ENCODE peak calls at places on chromosomes 6 and 20, in ten cellular contexts. C is upper lobe of left lung, T is stomach, U is A549, W is spleen, E is esophagus muscularis mucosa, P is K562, Z is uterus, J is heart left ventricle, O is testis. M is an unnamed sample.

GRCh38 chr6:161748535-161749386 is 474.9 kb upstream of the AGPAT4 start:
- DNase-seq in C (no peak), T (peak), U (peak), W (no peak), E (no peak), P (peak), Z (no peak), J (peak), O (peak), M (no peak)

GRCh38 chr6:170113141-170113540 is 177.7 kb downstream of the DLL1 start:
- DNase-seq in C (no peak), T (peak), U (no peak), W (peak), E (no peak), P (no peak), Z (peak), J (no peak), O (peak), M (peak)

GRCh38 chr20:48819813-48820648 is 7.8 kb downstream of the PREX1 start:
- DNase-seq in C (no peak), T (no peak), U (no peak), W (peak), E (no peak), P (no peak), Z (no peak), J (no peak), O (no peak), M (no peak)

GRCh38 chr6:20751293-20751946 is 217.2 kb downstream of the CDKAL1 start:
- DNase-seq in C (no peak), T (no peak), U (no peak), W (no peak), E (no peak), P (no peak), Z (no peak), J (no peak), O (no peak), M (no peak)

GRCh38 chr20:57869291-57869950 is 159.6 kb upstream of the PMEPA1 start:
- DNase-seq in C (peak), T (no peak), U (no peak), W (no peak), E (peak), P (no peak), Z (no peak), J (no peak), O (no peak), M (peak)

GRCh38 chr6:80969439-80969838 is 783.0 kb downstream of the TENT5A start:
- DNase-seq in C (no peak), T (no peak), U (no peak), W (no peak), E (no peak), P (no peak), Z (no peak), J (no peak), O (no peak), M (no peak)

GRCh38 chr20:36491901-36492617 is 49.3 kb upstream of the MYL9 start:
- DNase-seq in C (peak), T (no peak), U (no peak), W (peak), E (no peak), P (no peak), Z (no peak), J (no peak), O (no peak), M (no peak)

GRCh38 chr6:112061605-112062004 is 7.7 kb downstream of the CCN6 start:
- DNase-seq in C (no peak), T (no peak), U (no peak), W (no peak), E (no peak), P (no peak), Z (no peak), J (no peak), O (no peak), M (no peak)

GRCh38 chr6:3023663-3024483 is 24.2 kb downstream of the NQO2 start:
- DNase-seq in C (peak), T (peak), U (peak), W (peak), E (peak), P (peak), Z (peak), J (peak), O (peak), M (no peak)

GRCh38 chr6:1057490-1058135 is 254.3 kb upstream of the FOXQ1 start:
- DNase-seq in C (no peak), T (no peak), U (no peak), W (no peak), E (no peak), P (no peak), Z (no peak), J (no peak), O (no peak), M (no peak)

GRCh38 chr6:169339731-169340314 is 86.2 kb upstream of the THBS2 start:
- DNase-seq in C (no peak), T (no peak), U (no peak), W (no peak), E (peak), P (no peak), Z (no peak), J (no peak), O (no peak), M (no peak)

DNA sequence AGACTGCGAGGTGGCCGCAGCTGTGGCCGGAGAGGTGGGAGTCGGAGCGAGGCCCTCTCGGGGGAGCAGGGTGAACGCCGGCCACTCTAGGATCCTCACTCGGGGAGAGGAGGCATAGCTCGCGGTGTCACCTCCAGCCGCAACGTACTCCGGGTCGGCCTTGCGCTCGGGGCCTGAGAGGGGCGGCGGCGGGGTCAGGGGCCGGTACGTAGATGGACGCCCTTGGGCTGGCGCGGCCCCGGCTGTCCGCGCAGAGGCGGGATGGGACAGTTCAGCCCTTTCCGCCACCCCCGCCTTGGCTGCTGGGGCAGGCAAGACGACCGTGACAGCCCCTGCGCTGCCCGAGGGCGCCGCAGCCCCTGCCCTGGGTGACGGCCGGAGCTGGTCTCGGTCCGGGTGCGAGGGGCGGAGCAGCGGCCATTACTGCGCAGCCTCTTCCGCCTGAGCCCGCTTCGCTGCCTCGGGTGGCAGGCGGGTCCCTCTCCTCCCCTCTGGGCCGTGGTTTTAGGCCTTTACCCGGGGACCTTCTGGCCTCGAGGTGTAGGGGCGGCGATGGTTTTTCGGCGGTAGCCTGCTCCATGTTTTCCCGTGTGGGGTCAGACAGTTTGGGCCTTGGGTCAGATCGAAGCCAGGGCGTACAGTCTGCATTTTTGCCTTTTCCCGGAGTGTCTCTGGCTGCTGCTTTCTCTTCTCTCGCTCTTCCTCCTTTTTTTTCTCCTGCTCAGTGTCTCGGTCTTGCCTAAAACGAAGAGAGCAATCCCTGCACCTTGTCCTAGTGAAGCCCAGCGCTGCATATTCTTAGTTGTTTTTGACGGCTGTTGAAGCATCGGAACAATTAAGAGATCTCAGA is 453 bp downstream of the RNF146 start:
- DNase-seq in C (peak), T (peak), U (peak), W (peak), E (no peak), P (peak), Z (peak), J (peak), O (peak), M (no peak)
- TF ChIP-seq POLR2A in C (peak), T (peak), U (peak), W (peak), E (peak), P (peak), Z (peak), J (no peak), O (no peak), M (peak)

GRCh38 chr6:119002069-119002468 is 67.1 kb upstream of the MCM9 start:
- DNase-seq in C (no peak), T (no peak), U (no peak), W (no peak), E (no peak), P (no peak), Z (no peak), J (no peak), O (no peak), M (no peak)
- H3K4me3 ChIP-seq in C (no peak), T (no peak), U (no peak), W (no peak), E (no peak), P (no peak), Z (no peak), J (no peak), O (no peak), M (no peak)

DNA sequence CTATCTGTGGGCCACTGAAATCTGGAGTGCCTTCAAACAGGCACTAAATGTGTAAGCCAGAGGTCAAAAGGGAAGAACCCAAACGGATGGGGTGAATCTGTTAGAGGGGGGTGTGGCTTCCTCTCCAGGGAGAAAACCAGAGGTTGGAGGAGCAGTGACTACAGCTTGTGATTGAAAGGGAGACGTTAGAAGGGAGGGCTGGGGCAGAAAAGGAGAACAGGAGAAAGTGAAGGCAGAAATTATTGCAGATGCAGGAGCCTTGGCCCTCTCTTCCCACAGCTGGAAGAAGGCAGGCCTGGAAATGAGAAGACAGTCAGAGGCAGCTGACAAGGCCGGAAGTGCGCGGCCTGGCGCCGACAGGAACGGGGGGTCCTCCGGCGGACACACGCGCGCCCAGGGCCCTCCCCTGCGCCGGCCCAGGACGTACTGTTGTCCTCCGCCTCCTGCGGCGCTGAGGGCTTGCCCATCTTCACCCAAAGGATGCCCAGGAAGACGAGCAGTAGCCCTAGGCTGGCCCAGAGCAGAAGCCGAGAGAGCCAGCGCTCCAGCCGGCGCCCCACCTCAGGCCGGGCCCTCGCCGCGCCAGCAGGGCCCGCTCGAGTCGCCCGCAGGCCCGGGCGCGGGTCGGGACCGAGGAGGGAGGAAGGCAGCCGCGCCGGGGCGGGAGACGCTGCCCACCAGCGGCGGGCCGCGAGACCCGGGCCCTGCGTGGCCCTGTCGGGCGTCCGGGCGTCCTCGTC is 806 bp downstream of the LEMD2 start:
- DNase-seq in C (peak), T (peak), U (peak), W (peak), E (peak), P (peak), Z (peak), J (peak), O (peak), M (no peak)
- TF ChIP-seq POLR2A in C (peak), T (no peak), U (peak), W (no peak), E (peak), P (peak), Z (peak), J (peak), O (no peak), M (peak)

GRCh38 chr20:47438464-47439381 is 63.0 kb upstream of the NCOA3 start:
- DNase-seq in C (peak), T (no peak), U (peak), W (peak), E (no peak), P (peak), Z (no peak), J (no peak), O (peak), M (no peak)

GRCh38 chr20:47444584-47444983 is 57.1 kb upstream of the NCOA3 start:
- DNase-seq in C (no peak), T (no peak), U (no peak), W (peak), E (no peak), P (no peak), Z (no peak), J (no peak), O (no peak), M (no peak)

GRCh38 chr20:47441774-47442150 is 59.9 kb upstream of the NCOA3 start:
- DNase-seq in C (no peak), T (no peak), U (no peak), W (peak), E (no peak), P (no peak), Z (no peak), J (no peak), O (no peak), M (no peak)

GRCh38 chr20:47445291-47445690 is 56.4 kb upstream of the NCOA3 start:
- DNase-seq in C (no peak), T (no peak), U (no peak), W (no peak), E (no peak), P (no peak), Z (no peak), J (no peak), O (no peak), M (no peak)

GRCh38 chr20:47440857-47441773 is 60.6 kb upstream of the NCOA3 start:
- DNase-seq in C (no peak), T (no peak), U (peak), W (peak), E (no peak), P (no peak), Z (no peak), J (no peak), O (no peak), M (no peak)
- H3K4me3 ChIP-seq in C (no peak), T (no peak), U (no peak), W (no peak), E (no peak), P (no peak), Z (no peak), J (no peak), O (no peak), M (no peak)